ENCODE peak calls at places on chromosome 10, in ten cellular contexts. One of them, this sample, is unnamed.
A peak's percentile ranks its signal among the peaks of the same experiment; 100 is the strongest.

GRCh38 chr10:34031410-34031809 is 696.9 kb upstream of the NRP1 start:
- DNase-seq in retinal pigment epithelial cell: no peak
- DNase-seq in heart right ventricle: peak; percentile 19
- DNase-seq in cardiac muscle cell: peak; percentile 88
- DNase-seq in H1: no peak
- DNase-seq in RWPE2: no peak
- DNase-seq in MM.1S: no peak
- DNase-seq in Caco-2: no peak
- DNase-seq in astrocyte of the cerebellum: peak; percentile 36
- DNase-seq in mucosa of descending colon: peak; percentile 29
- DNase-seq in this sample: no peak

GRCh38 chr10:7045891-7046599 is 364.8 kb downstream of the SFMBT2 start:
- DNase-seq in retinal pigment epithelial cell: no peak
- DNase-seq in heart right ventricle: no peak
- DNase-seq in cardiac muscle cell: no peak
- DNase-seq in H1: no peak
- DNase-seq in RWPE2: no peak
- DNase-seq in MM.1S: peak; percentile 52
- DNase-seq in Caco-2: no peak
- DNase-seq in astrocyte of the cerebellum: no peak
- DNase-seq in mucosa of descending colon: peak; percentile 17
- DNase-seq in this sample: peak; percentile 20

GRCh38 chr10:105675333-105675732 is 1034.2 kb downstream of the SORCS3 start:
- DNase-seq in retinal pigment epithelial cell: no peak
- DNase-seq in heart right ventricle: no peak
- DNase-seq in cardiac muscle cell: no peak
- DNase-seq in H1: no peak
- DNase-seq in RWPE2: no peak
- DNase-seq in MM.1S: no peak
- DNase-seq in Caco-2: no peak
- DNase-seq in astrocyte of the cerebellum: no peak
- DNase-seq in mucosa of descending colon: no peak
- DNase-seq in this sample: no peak

GRCh38 chr10:9625266-9625776 is 1392.4 kb upstream of the CELF2 start:
- DNase-seq in retinal pigment epithelial cell: no peak
- DNase-seq in heart right ventricle: no peak
- DNase-seq in cardiac muscle cell: no peak
- DNase-seq in H1: no peak
- DNase-seq in RWPE2: no peak
- DNase-seq in MM.1S: no peak
- DNase-seq in Caco-2: no peak
- DNase-seq in astrocyte of the cerebellum: no peak
- DNase-seq in mucosa of descending colon: no peak
- DNase-seq in this sample: no peak

GRCh38 chr10:92574545-92575377 is 868 bp upstream of the IDE start:
- DNase-seq in retinal pigment epithelial cell: no peak
- DNase-seq in heart right ventricle: no peak
- DNase-seq in cardiac muscle cell: no peak
- DNase-seq in H1: no peak
- DNase-seq in RWPE2: no peak
- DNase-seq in MM.1S: peak; percentile 46
- DNase-seq in Caco-2: peak; percentile 12
- DNase-seq in astrocyte of the cerebellum: no peak
- DNase-seq in mucosa of descending colon: no peak
- DNase-seq in this sample: peak; percentile 43

GRCh38 chr10:12473491-12473890 is 124.1 kb downstream of the CAMK1D start:
- DNase-seq in retinal pigment epithelial cell: no peak
- DNase-seq in heart right ventricle: no peak
- DNase-seq in cardiac muscle cell: no peak
- DNase-seq in H1: no peak
- DNase-seq in RWPE2: no peak
- DNase-seq in MM.1S: no peak
- DNase-seq in Caco-2: no peak
- DNase-seq in astrocyte of the cerebellum: no peak
- DNase-seq in mucosa of descending colon: no peak
- DNase-seq in this sample: no peak

GRCh38 chr10:121553455-121553854 is 44.8 kb downstream of the FGFR2 start:
- DNase-seq in retinal pigment epithelial cell: peak; percentile 34
- DNase-seq in heart right ventricle: no peak
- DNase-seq in cardiac muscle cell: no peak
- DNase-seq in H1: no peak
- DNase-seq in RWPE2: no peak
- DNase-seq in MM.1S: no peak
- DNase-seq in Caco-2: no peak
- DNase-seq in astrocyte of the cerebellum: no peak
- DNase-seq in mucosa of descending colon: no peak
- DNase-seq in this sample: no peak

GRCh38 chr10:110664483-110665420 is 20.6 kb downstream of the RBM20 start:
- DNase-seq in retinal pigment epithelial cell: peak; percentile 78
- DNase-seq in heart right ventricle: no peak
- DNase-seq in cardiac muscle cell: peak; percentile 92
- DNase-seq in H1: no peak
- DNase-seq in RWPE2: peak; percentile 74
- DNase-seq in MM.1S: no peak
- DNase-seq in Caco-2: peak; percentile 46
- DNase-seq in astrocyte of the cerebellum: peak; percentile 80
- DNase-seq in mucosa of descending colon: no peak
- DNase-seq in this sample: no peak

GRCh38 chr10:19872504-19873271 is 56.5 kb downstream of the PLXDC2 start:
- DNase-seq in retinal pigment epithelial cell: no peak
- DNase-seq in heart right ventricle: no peak
- DNase-seq in cardiac muscle cell: no peak
- DNase-seq in H1: no peak
- DNase-seq in RWPE2: no peak
- DNase-seq in MM.1S: no peak
- DNase-seq in Caco-2: no peak
- DNase-seq in astrocyte of the cerebellum: no peak
- DNase-seq in mucosa of descending colon: no peak
- DNase-seq in this sample: no peak

GRCh38 chr10:44284198-44285084 is 100.5 kb downstream of the CXCL12 start:
- DNase-seq in retinal pigment epithelial cell: no peak
- DNase-seq in heart right ventricle: no peak
- DNase-seq in cardiac muscle cell: no peak
- DNase-seq in H1: no peak
- DNase-seq in RWPE2: no peak
- DNase-seq in MM.1S: no peak
- DNase-seq in Caco-2: no peak
- DNase-seq in astrocyte of the cerebellum: no peak
- DNase-seq in mucosa of descending colon: no peak
- DNase-seq in this sample: no peak

GRCh38 chr10:34006471-34006870 is 672.0 kb upstream of the NRP1 start:
- DNase-seq in retinal pigment epithelial cell: no peak
- DNase-seq in heart right ventricle: no peak
- DNase-seq in cardiac muscle cell: no peak
- DNase-seq in H1: no peak
- DNase-seq in RWPE2: no peak
- DNase-seq in MM.1S: no peak
- DNase-seq in Caco-2: no peak
- DNase-seq in astrocyte of the cerebellum: no peak
- DNase-seq in mucosa of descending colon: no peak
- DNase-seq in this sample: no peak

GRCh38 chr10:125093199-125093841 is 67.0 kb downstream of the CTBP2 start:
- DNase-seq in retinal pigment epithelial cell: no peak
- DNase-seq in heart right ventricle: peak; percentile 66
- DNase-seq in cardiac muscle cell: peak; percentile 76
- DNase-seq in H1: no peak
- DNase-seq in RWPE2: no peak
- DNase-seq in MM.1S: no peak
- DNase-seq in Caco-2: peak; percentile 18
- DNase-seq in astrocyte of the cerebellum: no peak
- DNase-seq in mucosa of descending colon: no peak
- DNase-seq in this sample: no peak

GRCh38 chr10:117647306-117647705 is 104.8 kb downstream of the EMX2 start:
- DNase-seq in retinal pigment epithelial cell: no peak
- DNase-seq in heart right ventricle: no peak
- DNase-seq in cardiac muscle cell: peak; percentile 51
- DNase-seq in H1: no peak
- DNase-seq in RWPE2: no peak
- DNase-seq in MM.1S: no peak
- DNase-seq in Caco-2: no peak
- DNase-seq in astrocyte of the cerebellum: no peak
- DNase-seq in mucosa of descending colon: no peak
- DNase-seq in this sample: no peak

GRCh38 chr10:10055656-10056445 is 961.8 kb upstream of the CELF2 start:
- DNase-seq in retinal pigment epithelial cell: no peak
- DNase-seq in heart right ventricle: no peak
- DNase-seq in cardiac muscle cell: peak; percentile 56
- DNase-seq in H1: no peak
- DNase-seq in RWPE2: no peak
- DNase-seq in MM.1S: no peak
- DNase-seq in Caco-2: no peak
- DNase-seq in astrocyte of the cerebellum: no peak
- DNase-seq in mucosa of descending colon: no peak
- DNase-seq in this sample: no peak

GRCh38 chr10:104735469-104735868 is 94.4 kb downstream of the SORCS3 start:
- DNase-seq in retinal pigment epithelial cell: no peak
- DNase-seq in heart right ventricle: no peak
- DNase-seq in cardiac muscle cell: no peak
- DNase-seq in H1: no peak
- DNase-seq in RWPE2: no peak
- DNase-seq in MM.1S: no peak
- DNase-seq in Caco-2: no peak
- DNase-seq in astrocyte of the cerebellum: no peak
- DNase-seq in mucosa of descending colon: no peak
- DNase-seq in this sample: no peak

GRCh38 chr10:72278668-72279393 is 5.1 kb downstream of the DDIT4 start:
- DNase-seq in retinal pigment epithelial cell: no peak
- DNase-seq in heart right ventricle: no peak
- DNase-seq in cardiac muscle cell: no peak
- DNase-seq in H1: no peak
- DNase-seq in RWPE2: no peak
- DNase-seq in MM.1S: no peak
- DNase-seq in Caco-2: no peak
- DNase-seq in astrocyte of the cerebellum: no peak
- DNase-seq in mucosa of descending colon: no peak
- DNase-seq in this sample: no peak
- TF ChIP-seq CTCF in retinal pigment epithelial cell: peak; percentile 30
- TF ChIP-seq CTCF in heart right ventricle: no peak
- TF ChIP-seq CTCF in cardiac muscle cell: no peak
- TF ChIP-seq CTCF in H1: no peak
- TF ChIP-seq CTCF in RWPE2: no peak
- TF ChIP-seq CTCF in MM.1S: peak; percentile 8
- TF ChIP-seq CTCF in Caco-2: no peak
- TF ChIP-seq CTCF in astrocyte of the cerebellum: no peak
- TF ChIP-seq CTCF in mucosa of descending colon: no peak
- TF ChIP-seq CTCF in this sample: peak; percentile 7

GRCh38 chr10:26624017-26624416 is 73.5 kb upstream of the PDSS1 start:
- DNase-seq in retinal pigment epithelial cell: no peak
- DNase-seq in heart right ventricle: no peak
- DNase-seq in cardiac muscle cell: no peak
- DNase-seq in H1: no peak
- DNase-seq in RWPE2: no peak
- DNase-seq in MM.1S: no peak
- DNase-seq in Caco-2: no peak
- DNase-seq in astrocyte of the cerebellum: no peak
- DNase-seq in mucosa of descending colon: no peak
- DNase-seq in this sample: no peak

GRCh38 chr10:26628395-26628794 is 69.1 kb upstream of the PDSS1 start:
- DNase-seq in retinal pigment epithelial cell: no peak
- DNase-seq in heart right ventricle: no peak
- DNase-seq in cardiac muscle cell: no peak
- DNase-seq in H1: no peak
- DNase-seq in RWPE2: no peak
- DNase-seq in MM.1S: no peak
- DNase-seq in Caco-2: no peak
- DNase-seq in astrocyte of the cerebellum: no peak
- DNase-seq in mucosa of descending colon: no peak
- DNase-seq in this sample: no peak

GRCh38 chr10:26622891-26623290 is 74.6 kb upstream of the PDSS1 start:
- DNase-seq in retinal pigment epithelial cell: no peak
- DNase-seq in heart right ventricle: no peak
- DNase-seq in cardiac muscle cell: no peak
- DNase-seq in H1: no peak
- DNase-seq in RWPE2: no peak
- DNase-seq in MM.1S: no peak
- DNase-seq in Caco-2: no peak
- DNase-seq in astrocyte of the cerebellum: no peak
- DNase-seq in mucosa of descending colon: no peak
- DNase-seq in this sample: no peak

GRCh38 chr10:26626066-26626465 is 71.4 kb upstream of the PDSS1 start:
- DNase-seq in retinal pigment epithelial cell: no peak
- DNase-seq in heart right ventricle: no peak
- DNase-seq in cardiac muscle cell: no peak
- DNase-seq in H1: no peak
- DNase-seq in RWPE2: no peak
- DNase-seq in MM.1S: no peak
- DNase-seq in Caco-2: no peak
- DNase-seq in astrocyte of the cerebellum: no peak
- DNase-seq in mucosa of descending colon: no peak
- DNase-seq in this sample: no peak

GRCh38 chr10:26627320-26627719 is 70.2 kb upstream of the PDSS1 start:
- DNase-seq in retinal pigment epithelial cell: no peak
- DNase-seq in heart right ventricle: no peak
- DNase-seq in cardiac muscle cell: no peak
- DNase-seq in H1: no peak
- DNase-seq in RWPE2: no peak
- DNase-seq in MM.1S: no peak
- DNase-seq in Caco-2: peak; percentile 30
- DNase-seq in astrocyte of the cerebellum: no peak
- DNase-seq in mucosa of descending colon: no peak
- DNase-seq in this sample: no peak
- TF ChIP-seq CTCF in retinal pigment epithelial cell: peak; percentile 24
- TF ChIP-seq CTCF in heart right ventricle: no peak
- TF ChIP-seq CTCF in cardiac muscle cell: no peak
- TF ChIP-seq CTCF in H1: peak; percentile 50
- TF ChIP-seq CTCF in RWPE2: no peak
- TF ChIP-seq CTCF in MM.1S: no peak
- TF ChIP-seq CTCF in Caco-2: peak; percentile 62
- TF ChIP-seq CTCF in astrocyte of the cerebellum: no peak
- TF ChIP-seq CTCF in mucosa of descending colon: no peak
- TF ChIP-seq CTCF in this sample: no peak

GRCh38 chr10:48306265-48306869 is at the start of gene MAPK8:
- DNase-seq in retinal pigment epithelial cell: peak; percentile 55
- DNase-seq in heart right ventricle: peak; percentile 93
- DNase-seq in cardiac muscle cell: peak; percentile 93
- DNase-seq in H1: peak; percentile 94
- DNase-seq in RWPE2: peak; percentile 90
- DNase-seq in MM.1S: peak; percentile 95
- DNase-seq in Caco-2: peak; percentile 100
- DNase-seq in astrocyte of the cerebellum: peak; percentile 43
- DNase-seq in mucosa of descending colon: peak; percentile 93
- DNase-seq in this sample: peak; percentile 99
- TF ChIP-seq CTCF in retinal pigment epithelial cell: no peak
- TF ChIP-seq CTCF in heart right ventricle: no peak
- TF ChIP-seq CTCF in cardiac muscle cell: no peak
- TF ChIP-seq CTCF in H1: no peak
- TF ChIP-seq CTCF in RWPE2: no peak
- TF ChIP-seq CTCF in MM.1S: no peak
- TF ChIP-seq CTCF in Caco-2: no peak
- TF ChIP-seq CTCF in astrocyte of the cerebellum: no peak
- TF ChIP-seq CTCF in mucosa of descending colon: no peak
- TF ChIP-seq CTCF in this sample: no peak

DNA sequence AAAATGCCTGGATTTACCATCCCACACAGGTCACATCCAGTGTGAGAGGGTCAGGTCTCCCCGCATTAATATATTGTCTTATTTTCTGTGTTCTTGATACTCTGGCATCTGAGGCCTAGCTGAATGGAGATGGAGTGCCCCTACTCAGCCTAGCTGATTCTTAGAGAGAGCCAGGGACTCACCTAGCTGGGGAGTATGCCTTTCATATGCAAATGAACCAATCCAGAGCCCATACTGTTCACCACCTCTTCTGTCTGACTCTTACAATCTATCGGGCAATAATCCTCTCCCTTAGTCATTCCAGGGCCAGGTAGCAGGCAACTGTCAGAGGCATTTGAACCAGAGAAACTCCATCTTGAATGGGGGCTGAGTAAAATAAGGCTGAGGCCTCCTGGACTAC is 46.3 kb downstream of the LBX1 start:
- DNase-seq in retinal pigment epithelial cell: no peak
- DNase-seq in heart right ventricle: no peak
- DNase-seq in cardiac muscle cell: no peak
- DNase-seq in H1: no peak
- DNase-seq in RWPE2: no peak
- DNase-seq in MM.1S: no peak
- DNase-seq in Caco-2: no peak
- DNase-seq in astrocyte of the cerebellum: no peak
- DNase-seq in mucosa of descending colon: no peak
- DNase-seq in this sample: no peak
- TF ChIP-seq CTCF in retinal pigment epithelial cell: no peak
- TF ChIP-seq CTCF in heart right ventricle: no peak
- TF ChIP-seq CTCF in cardiac muscle cell: no peak
- TF ChIP-seq CTCF in H1: no peak
- TF ChIP-seq CTCF in RWPE2: no peak
- TF ChIP-seq CTCF in MM.1S: no peak
- TF ChIP-seq CTCF in Caco-2: no peak
- TF ChIP-seq CTCF in astrocyte of the cerebellum: no peak
- TF ChIP-seq CTCF in mucosa of descending colon: no peak
- TF ChIP-seq CTCF in this sample: no peak

This sample was measured in GM20000.